ENCODE peak calls at places on chromosomes 13 and 19, in eight cellular contexts. F is psoas muscle; H is stimulated activated CD8-positive, alpha-beta memory T cell treated with anti-CD3 and anti-CD28 coated beads, Interleukin-12 subunit alpha, Interleukin-12 subunit beta, amount 100 ng/mL, for 1 hour; R is left ventricle myocardium inferior; M is M059J; I is activated T-helper 1 cell treated with anti-CD3 and anti-CD28 coated beads, Interleukin-12 subunit alpha, Interleukin-12 subunit beta, Interleukin-2, Interleukin-4 antibody, amounts not matched to agents 30 ng/mL and 10 ng/mL and 1 ng/mL, durations not matched to agents 14 hours and 24 hours and 36 hours; O is mucosa of gallbladder; W is stimulated activated CD4-positive, alpha-beta T cell treated with anti-CD3 and anti-CD28 coated beads, Interleukin-4, amount 100 ng/mL, for 48 hours. E is an unnamed sample.

GRCh38 chr13:21330126-21330861 is 128.8 kb downstream of the ZDHHC20 start:
- DNase-seq in F (no peak), H (no peak), R (no peak), M (no peak), I (peak), O (no peak), W (no peak), E (no peak)

GRCh38 chr13:104057851-104058250 is 991.6 kb upstream of the SLC10A2 start:
- DNase-seq in F (no peak), H (no peak), R (no peak), M (peak), I (no peak), O (no peak), W (no peak), E (no peak)

GRCh38 chr19:13118424-13119193 is 545 bp downstream of the NACC1 start:
- DNase-seq in F (peak), H (no peak), R (peak), M (peak), I (no peak), O (no peak), W (no peak), E (peak)

GRCh38 chr19:1473424-1473851 is 5.6 kb downstream of the C19orf25 start:
- DNase-seq in F (no peak), H (no peak), R (no peak), M (no peak), I (no peak), O (no peak), W (no peak), E (no peak)

GRCh38 chr19:33241091-33241529 is 15.5 kb upstream of the SLC7A10 start:
- DNase-seq in F (no peak), H (no peak), R (no peak), M (no peak), I (no peak), O (no peak), W (no peak), E (no peak)

GRCh38 chr19:55178781-55179569 is 1.1 kb downstream of the SYT5 start:
- DNase-seq in F (peak), H (peak), R (peak), M (peak), I (peak), O (peak), W (peak), E (peak)

GRCh38 chr19:47776568-47776967 is 1.9 kb upstream of the SELENOW start:
- DNase-seq in F (no peak), H (no peak), R (no peak), M (peak), I (no peak), O (no peak), W (no peak), E (no peak)

GRCh38 chr13:37656247-37656940 is 57.8 kb upstream of the POSTN start:
- DNase-seq in F (no peak), H (no peak), R (no peak), M (peak), I (no peak), O (no peak), W (no peak), E (no peak)

GRCh38 chr13:105058517-105058916 is 1476.9 kb downstream of the EFNB2 start:
- DNase-seq in F (no peak), H (no peak), R (no peak), M (no peak), I (no peak), O (no peak), W (no peak), E (no peak)

GRCh38 chr19:49766938-49767315 is at the start of gene AP2A1:
- DNase-seq in F (no peak), H (peak), R (no peak), M (no peak), I (no peak), O (no peak), W (no peak), E (no peak)

GRCh38 chr13:23883255-23883654 is 5.9 kb downstream of the MIPEP start:
- DNase-seq in F (no peak), H (no peak), R (no peak), M (no peak), I (no peak), O (no peak), W (no peak), E (no peak)

GRCh38 chr19:48752511-48753365 is at the start of gene FUT1:
- DNase-seq in F (peak), H (no peak), R (peak), M (peak), I (peak), O (peak), W (no peak), E (peak)

GRCh38 chr19:16942583-16942982 is 53.8 kb downstream of the F2RL3 start:
- DNase-seq in F (no peak), H (no peak), R (no peak), M (peak), I (no peak), O (no peak), W (no peak), E (no peak)

GRCh38 chr13:46386996-46387851 is at the start of gene RUBCNL:
- DNase-seq in F (peak), H (no peak), R (peak), M (peak), I (peak), O (no peak), W (peak), E (no peak)

GRCh38 chr13:40464991-40465390 is 201.4 kb downstream of the FOXO1 start:
- DNase-seq in F (no peak), H (no peak), R (no peak), M (no peak), I (no peak), O (no peak), W (no peak), E (no peak)

GRCh38 chr13:100115693-100116254 is 26.9 kb downstream of the PCCA start:
- DNase-seq in F (no peak), H (no peak), R (no peak), M (no peak), I (no peak), O (no peak), W (no peak), E (no peak)

GRCh38 chr19:3250675-3251074 is 26.2 kb downstream of the CELF5 start:
- DNase-seq in F (no peak), H (no peak), R (no peak), M (no peak), I (peak), O (no peak), W (peak), E (no peak)

GRCh38 chr19:7529246-7529600 is 6.3 kb upstream of the PNPLA6 start:
- DNase-seq in F (no peak), H (no peak), R (no peak), M (no peak), I (no peak), O (no peak), W (no peak), E (peak)

GRCh38 chr19:40751065-40751923 is at the start of gene SNRPA:
- DNase-seq in F (peak), H (peak), R (peak), M (peak), I (peak), O (peak), W (peak), E (peak)

GRCh38 chr13:112943309-112944125 is 25.5 kb upstream of the MCF2L start:
- DNase-seq in F (peak), H (no peak), R (peak), M (peak), I (peak), O (peak), W (peak), E (peak)

GRCh38 chr13:32022292-32022691 is 9.3 kb upstream of the FRY start:
- DNase-seq in F (no peak), H (no peak), R (no peak), M (no peak), I (no peak), O (no peak), W (no peak), E (no peak)

GRCh38 chr13:19587635-19588300 is 26.4 kb upstream of the TPTE2 start:
- DNase-seq in F (no peak), H (no peak), R (no peak), M (peak), I (peak), O (peak), W (no peak), E (no peak)

GRCh38 chr19:4374451-4375163 is 25.7 kb downstream of the SH3GL1 start:
- DNase-seq in F (peak), H (no peak), R (peak), M (peak), I (no peak), O (peak), W (no peak), E (peak)

GRCh38 chr19:33558846-33559245 is 37.3 kb upstream of the PEPD start:
- DNase-seq in F (no peak), H (no peak), R (no peak), M (peak), I (no peak), O (no peak), W (no peak), E (no peak)

GRCh38 chr13:23701646-23702045 is 131.4 kb downstream of the TNFRSF19 start:
- DNase-seq in F (peak), H (no peak), R (peak), M (peak), I (no peak), O (peak), W (no peak), E (no peak)

GRCh38 chr13:99267927-99268326 is 9.7 kb upstream of the GPR18 start:
- DNase-seq in F (no peak), H (no peak), R (no peak), M (no peak), I (no peak), O (no peak), W (no peak), E (no peak)

GRCh38 chr13:32165791-32166190 is 134.2 kb downstream of the FRY start:
- DNase-seq in F (no peak), H (no peak), R (peak), M (no peak), I (no peak), O (no peak), W (no peak), E (no peak)